ENCODE peak calls at places on chromosomes 6 and 20, in nine cellular contexts. R is T-helper 1 cell; E is ACHN; O is left colon; M is astrocyte; Z is DMS153; V is iris pigment epithelial cell; Y is stimulated activated CD4-positive, alpha-beta T cell treated with anti-CD3 and anti-CD28 coated beads, Interleukin-1b, Interleukin-23, amount 100 ng/mL, for 24 hours; C is HS-27A. B is an unnamed sample.

GRCh38 chr20:50844430-50845100 is 49.7 kb downstream of the BCAS4 start:
- DNase-seq in M (peak), O (no peak), V (peak), Z (no peak), R (no peak), Y (no peak), C (peak), E (no peak), B (peak)

GRCh38 chr6:170271771-170272314 is 19.0 kb downstream of the DLL1 start:
- DNase-seq in Z (no peak), O (peak), R (peak), E (no peak), V (no peak), Y (no peak), C (no peak), M (no peak), B (no peak)

GRCh38 chr20:37263686-37264085 is 2.1 kb upstream of the GHRH start:
- DNase-seq in C (no peak), V (no peak), R (no peak), M (no peak), E (no peak), Z (no peak), Y (no peak), O (no peak), B (no peak)

GRCh38 chr6:163349001-163349680 is 65.4 kb upstream of the QKI start:
- DNase-seq in O (no peak), C (no peak), M (peak), V (peak), R (no peak), Y (no peak), E (no peak), Z (no peak), B (no peak)

GRCh38 chr20:64201653-64202052 is 37.4 kb downstream of the MYT1 start:
- DNase-seq in E (no peak), V (no peak), Y (no peak), M (no peak), C (no peak), O (no peak), Z (no peak), R (no peak), B (no peak)

GRCh38 chr6:81265106-81265505 is 487.4 kb downstream of the TENT5A start:
- DNase-seq in Z (no peak), R (no peak), C (no peak), O (no peak), M (peak), V (peak), E (peak), Y (no peak), B (peak)

GRCh38 chr20:47577271-47577670 is 75.6 kb downstream of the NCOA3 start:
- DNase-seq in Y (no peak), O (no peak), C (no peak), M (no peak), V (no peak), E (no peak), Z (no peak), R (no peak), B (no peak)

GRCh38 chr6:38110407-38111025 is 291.0 kb downstream of the ZFAND3 start:
- DNase-seq in V (no peak), Y (no peak), C (no peak), O (no peak), R (no peak), Z (peak), E (no peak), M (peak), B (no peak)

GRCh38 chr20:44688053-44688625 is 27.0 kb upstream of the CCN5 start:
- DNase-seq in Y (no peak), O (no peak), E (no peak), Z (no peak), M (no peak), R (no peak), C (no peak), V (no peak), B (no peak)

GRCh38 chr20:2149507-2149906 is 47.9 kb downstream of the STK35 start:
- DNase-seq in E (no peak), Y (no peak), C (no peak), M (peak), V (peak), Z (no peak), O (no peak), R (no peak), B (no peak)

GRCh38 chr6:35419431-35419830 is 32.7 kb upstream of the FANCE start:
- DNase-seq in O (no peak), Y (no peak), C (peak), M (peak), E (no peak), R (no peak), V (peak), Z (no peak), B (peak)